ENCODE peak calls at places on chromosomes 7 and 10, in seven cellular contexts. X is AG04450, N is A673, Y is cardiac muscle cell, Z is breast epithelium, P is astrocyte, G is upper lobe of right lung. F is an unnamed sample. For H3K9me3, the result is how much of the 10 kb centered on the place peaks cover.

GRCh38 chr10:103793429-103793828 is 61.9 kb downstream of the SH3PXD2A start:
- DNase-seq in X (no peak), N (no peak), Y (no peak), Z (no peak), P (no peak), G (no peak), F (no peak)

GRCh38 chr10:68132391-68132790 is 23.1 kb downstream of the MYPN start:
- DNase-seq in X (no peak), N (no peak), Y (no peak), Z (no peak), P (no peak), G (no peak), F (no peak)

GRCh38 chr7:13879994-13880686 is 109.3 kb downstream of the ETV1 start:
- DNase-seq in X (no peak), N (no peak), Y (no peak), Z (peak), P (peak), G (no peak), F (peak)

GRCh38 chr10:105681051-105681450 is 1040.0 kb downstream of the SORCS3 start:
- DNase-seq in X (no peak), N (no peak), Y (no peak), Z (peak), P (peak), G (no peak), F (peak)

GRCh38 chr10:89283988-89284475 is 17.8 kb upstream of the IFIT2 start:
- DNase-seq in X (no peak), N (no peak), Y (peak), Z (peak), P (peak), G (no peak), F (peak)

GRCh38 chr10:61761825-61762217 is 99.1 kb downstream of the CABCOCO1 start:
- DNase-seq in X (no peak), N (no peak), Y (no peak), Z (no peak), P (no peak), G (no peak), F (peak)

GRCh38 chr7:2802504-2803341 is 41.4 kb downstream of the GNA12 start:
- DNase-seq in X (no peak), N (peak), Y (no peak), Z (no peak), P (peak), G (peak), F (no peak)

GRCh38 chr10:34192646-34193045 is 622.5 kb downstream of the PARD3 start:
- DNase-seq in X (no peak), N (no peak), Y (no peak), Z (no peak), P (no peak), G (no peak), F (no peak)

GRCh38 chr7:30708983-30709382 is 26.7 kb upstream of the CRHR2 start:
- DNase-seq in X (no peak), N (no peak), Y (no peak), Z (no peak), P (no peak), G (no peak), F (no peak)

GRCh38 chr7:77519672-77520071 is 17.4 kb upstream of the PTPN12 start:
- DNase-seq in X (no peak), N (no peak), Y (no peak), Z (no peak), P (no peak), G (no peak), F (no peak)

GRCh38 chr10:131049051-131049450 is 262.5 kb downstream of the TCERG1L start:
- DNase-seq in X (no peak), N (peak), Y (no peak), Z (no peak), P (no peak), G (no peak), F (no peak)

GRCh38 chr10:61356342-61356741 is 96.8 kb downstream of the TMEM26 start:
- DNase-seq in X (no peak), N (no peak), Y (no peak), Z (no peak), P (no peak), G (no peak), F (no peak)

GRCh38 chr10:127354992-127355391 is 158.6 kb upstream of the INSYN2A start:
- DNase-seq in X (no peak), N (no peak), Y (no peak), Z (no peak), P (no peak), G (no peak), F (no peak)
- TF ChIP-seq CTCF in X (peak), N (peak), Y (peak), Z (no peak), P (no peak), G (peak), F (no peak)

GRCh38 chr7:151585744-151586424 is 66.2 kb upstream of the RHEB start:
- DNase-seq in X (no peak), N (peak), Y (no peak), Z (peak), P (peak), G (no peak), F (peak)
- H3K9me3 ChIP-seq in X (under half), N (under half), Y (under half), Z (under half), P (under half), G (under half), F (under half)

DNA sequence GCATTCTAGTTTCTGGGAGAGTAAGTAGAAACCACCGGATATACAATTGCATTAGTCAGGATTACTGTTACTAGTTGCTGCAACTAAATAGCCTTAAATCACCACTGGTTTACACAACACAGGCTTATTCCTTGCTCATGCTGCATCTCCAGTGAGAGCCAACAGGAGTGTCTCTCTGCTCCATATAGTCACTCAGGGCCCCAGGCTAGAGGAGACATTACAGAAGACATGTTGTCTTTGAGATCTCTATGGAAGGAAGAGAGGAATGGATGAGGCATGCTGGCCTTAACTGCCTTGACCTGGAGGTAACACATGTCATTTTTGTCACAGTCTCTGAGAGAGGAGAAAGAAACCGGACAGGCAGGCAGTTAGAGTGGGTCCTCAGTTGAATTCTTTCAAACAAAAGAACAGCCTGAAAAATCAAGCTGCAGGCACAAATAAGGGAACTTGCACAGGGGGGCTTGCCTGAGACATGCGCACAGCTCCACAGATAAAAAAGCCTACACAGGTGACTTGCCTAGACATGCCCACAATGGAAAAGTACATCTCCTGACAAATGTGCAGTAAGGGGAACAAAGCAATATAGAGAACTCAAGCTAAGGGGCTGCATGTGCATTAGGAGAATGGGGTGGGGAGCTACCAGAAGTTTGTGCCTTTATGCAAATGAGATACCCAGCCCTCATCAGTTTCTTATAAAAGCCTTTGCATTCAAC is 348.0 kb downstream of the TYW1 start:
- DNase-seq in X (no peak), N (no peak), Y (no peak), Z (no peak), P (no peak), G (no peak), F (peak)
- H3K27ac ChIP-seq in X (no peak), N (no peak), Y (no peak), Z (no peak), P (no peak), G (no peak), F (no peak)

GRCh38 chr7:64787295-64787694 is 6.9 kb upstream of the ZNF138 start:
- DNase-seq in X (no peak), N (no peak), Y (no peak), Z (no peak), P (no peak), G (no peak), F (no peak)
- TF ChIP-seq CTCF in X (no peak), N (no peak), Y (no peak), Z (no peak), P (no peak), G (no peak), F (no peak)

GRCh38 chr7:131341690-131342089 is 14.0 kb downstream of the MKLN1 start:
- DNase-seq in X (no peak), N (no peak), Y (no peak), Z (no peak), P (no peak), G (no peak), F (no peak)
- H3K9me3 ChIP-seq in X (under half), N (under half), Y (under half), Z (under half), P (under half), G (under half), F (under half)

DNA sequence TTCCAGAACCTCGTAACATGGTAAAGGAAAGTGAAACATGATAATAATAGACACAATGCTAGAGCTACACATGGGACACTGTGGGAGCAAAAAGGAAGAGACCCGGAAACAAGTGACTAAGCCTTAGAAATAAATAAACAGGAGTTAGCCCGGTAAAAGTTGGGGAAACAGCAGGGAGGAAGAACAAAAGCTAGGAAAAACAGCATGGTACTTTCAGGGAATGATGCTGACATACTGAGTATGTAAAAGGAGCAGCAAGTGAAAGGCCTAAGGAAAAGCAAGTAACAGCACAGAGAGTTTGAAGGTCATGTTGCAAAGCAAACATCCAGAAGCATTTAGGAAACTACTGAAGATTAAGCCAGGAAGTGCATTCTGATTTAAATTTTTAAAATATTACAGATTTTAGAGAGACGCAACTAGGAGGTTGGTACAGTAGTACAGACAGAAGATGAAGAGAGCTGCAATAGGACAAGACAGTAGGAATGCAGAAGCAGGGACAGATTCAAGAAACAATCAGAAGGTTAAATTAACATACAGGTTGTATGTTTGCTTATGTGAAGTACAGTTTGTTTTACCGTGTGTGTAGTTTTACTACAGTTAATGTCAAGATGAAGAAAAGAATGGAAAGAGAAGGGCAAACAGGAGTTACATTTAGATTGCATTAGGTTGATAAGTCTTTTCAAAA is 63.7 kb downstream of the ARHGAP12 start:
- DNase-seq in X (no peak), N (peak), Y (no peak), Z (no peak), P (no peak), G (no peak), F (no peak)
- H3K27ac ChIP-seq in X (no peak), N (peak), Y (no peak), Z (peak), P (no peak), G (no peak), F (no peak)

GRCh38 chr10:55628260-55628701 is 732.8 kb downstream of the ZWINT start:
- DNase-seq in X (no peak), N (peak), Y (peak), Z (no peak), P (no peak), G (peak), F (no peak)

GRCh38 chr10:55630491-55631056 is 730.5 kb downstream of the ZWINT start:
- DNase-seq in X (no peak), N (no peak), Y (peak), Z (no peak), P (no peak), G (peak), F (no peak)

GRCh38 chr10:55627526-55628170 is 733.4 kb downstream of the ZWINT start:
- DNase-seq in X (no peak), N (no peak), Y (peak), Z (no peak), P (no peak), G (peak), F (no peak)

GRCh38 chr10:55629792-55630490 is 731.1 kb downstream of the ZWINT start:
- DNase-seq in X (no peak), N (peak), Y (peak), Z (no peak), P (peak), G (peak), F (no peak)

DNA sequence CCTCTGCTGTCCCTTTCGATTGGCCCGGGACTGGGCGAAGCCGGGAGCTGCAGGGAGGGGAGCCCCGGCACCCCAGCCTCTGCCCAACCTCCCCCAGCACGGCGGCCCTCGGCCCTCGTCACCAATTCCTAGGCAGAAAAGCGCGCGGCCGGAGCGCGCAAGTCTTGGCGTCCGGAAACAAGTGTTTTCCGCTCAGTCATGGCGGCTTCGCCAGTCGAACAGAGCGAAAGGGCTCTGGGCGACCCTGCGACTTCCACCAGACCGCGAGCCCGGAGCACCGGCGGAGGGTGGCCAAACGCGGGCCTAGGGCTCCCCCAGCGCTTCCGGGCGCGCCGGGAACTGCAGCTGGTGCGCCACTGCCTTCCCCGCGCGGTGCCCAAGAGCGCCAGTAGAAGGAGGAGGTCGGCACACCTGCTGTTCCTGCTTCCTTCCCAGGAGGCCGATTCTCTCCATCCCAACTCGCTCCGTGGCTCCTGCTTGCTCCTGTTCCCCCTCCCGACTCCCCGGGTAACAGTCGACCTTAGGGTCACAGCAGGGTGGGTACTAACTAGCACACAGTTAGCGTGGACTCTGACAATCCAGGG is 729.9 kb downstream of the ZWINT start:
- DNase-seq in X (no peak), N (peak), Y (peak), Z (no peak), P (peak), G (peak), F (peak)
- TF ChIP-seq CTCF in X (peak), N (peak), Y (peak), Z (no peak), P (peak), G (peak), F (peak)

GRCh38 chr7:57205000-57205399 is 72.8 kb upstream of the ZNF479 start:
- DNase-seq in X (no peak), N (no peak), Y (no peak), Z (no peak), P (no peak), G (peak), F (no peak)

GRCh38 chr7:57202274-57202673 is 70.0 kb upstream of the ZNF479 start:
- DNase-seq in X (no peak), N (no peak), Y (no peak), Z (no peak), P (no peak), G (peak), F (no peak)

GRCh38 chr7:57201895-57202210 is 69.6 kb upstream of the ZNF479 start:
- DNase-seq in X (no peak), N (no peak), Y (no peak), Z (no peak), P (no peak), G (peak), F (no peak)

GRCh38 chr7:57203161-57203791 is 71.0 kb upstream of the ZNF479 start:
- DNase-seq in X (no peak), N (no peak), Y (no peak), Z (no peak), P (no peak), G (peak), F (no peak)

DNA sequence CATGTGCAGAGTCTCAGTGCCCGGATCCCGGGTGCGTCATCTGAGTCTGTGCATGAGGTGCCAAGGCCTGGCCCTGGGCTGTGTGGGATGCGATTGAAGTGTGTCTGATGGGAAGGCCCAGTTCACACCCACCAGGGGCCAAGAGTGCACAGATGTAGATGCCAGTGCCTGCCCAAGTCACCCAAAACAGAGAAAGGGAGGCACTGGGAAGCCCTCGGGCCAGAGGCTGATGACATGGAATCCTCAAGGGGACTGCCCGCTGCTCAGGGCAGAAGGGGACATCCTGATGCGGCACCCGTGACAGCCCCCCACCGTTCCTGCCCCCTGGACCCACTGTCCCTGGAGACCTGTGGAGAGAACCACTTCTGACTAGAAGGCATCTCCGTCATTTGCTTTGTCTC is 72.2 kb upstream of the ZNF479 start:
- DNase-seq in X (no peak), N (no peak), Y (no peak), Z (no peak), P (no peak), G (no peak), F (no peak)
- H3K9me3 ChIP-seq in X (half or more), N (under half), Y (under half), Z (half or more), P (under half), G (under half), F (half or more)

GRCh38 chr7:233456-234035 is 41.2 kb downstream of the FAM20C start:
- DNase-seq in X (no peak), N (no peak), Y (no peak), Z (no peak), P (no peak), G (no peak), F (no peak)
- H3K27ac ChIP-seq in X (peak), N (no peak), Y (no peak), Z (peak), P (peak), G (peak), F (no peak)

GRCh38 chr7:104267701-104268368 is 60.0 kb upstream of the ORC5 start:
- DNase-seq in X (no peak), N (peak), Y (no peak), Z (no peak), P (no peak), G (no peak), F (peak)
- TF ChIP-seq CTCF in X (peak), N (peak), Y (peak), Z (no peak), P (peak), G (peak), F (peak)

F was measured in mammary epithelial cell.